ENCODE peak calls at places on chromosomes 13 and 19, in eight cellular contexts. L is neural progenitor cell, I is MM.1S, V is heart right ventricle, N is HCT116, A is AG04450, D is aorta, U is psoas muscle. S is an unnamed sample. For H3K9me3 and H3K27me3, the result is how much of the 10 kb centered on the place peaks cover.

GRCh38 chr13:40777166-40777956 is 6.4 kb upstream of the MRPS31 start:
- DNase-seq in L (peak), I (peak), V (peak), N (peak), A (no peak), D (no peak), U (no peak), S (peak)

GRCh38 chr13:95180513-95181245 is 120.6 kb downstream of the ABCC4 start:
- DNase-seq in L (no peak), I (no peak), V (no peak), N (no peak), A (no peak), D (no peak), U (no peak), S (no peak)

GRCh38 chr13:77319536-77319935 is 7.4 kb downstream of the MYCBP2 start:
- DNase-seq in L (no peak), I (no peak), V (no peak), N (no peak), A (no peak), D (no peak), U (no peak), S (no peak)

GRCh38 chr19:4586245-4586644 is 26.8 kb upstream of the SEMA6B start:
- DNase-seq in L (no peak), I (no peak), V (no peak), N (no peak), A (no peak), D (no peak), U (no peak), S (no peak)

GRCh38 chr13:43291289-43292055 is 268.1 kb downstream of the DNAJC15 start:
- DNase-seq in L (no peak), I (peak), V (no peak), N (no peak), A (no peak), D (no peak), U (no peak), S (no peak)

GRCh38 chr13:42781362-42781761 is at the start of gene FAM216B:
- DNase-seq in L (no peak), I (no peak), V (no peak), N (no peak), A (no peak), D (no peak), U (no peak), S (no peak)

GRCh38 chr13:31878955-31879354 is 139.6 kb downstream of the RXFP2 start:
- DNase-seq in L (no peak), I (no peak), V (no peak), N (no peak), A (no peak), D (no peak), U (no peak), S (no peak)

GRCh38 chr13:77105051-77105450 is 78.1 kb upstream of the FBXL3 start:
- DNase-seq in L (no peak), I (no peak), V (no peak), N (no peak), A (no peak), D (no peak), U (no peak), S (no peak)

GRCh38 chr19:16795731-16796130 is 33.5 kb upstream of the SIN3B start:
- DNase-seq in L (no peak), I (no peak), V (no peak), N (no peak), A (no peak), D (peak), U (no peak), S (no peak)

GRCh38 chr13:111177081-111177711 is 62.1 kb downstream of the ARHGEF7 start:
- DNase-seq in L (no peak), I (no peak), V (peak), N (no peak), A (no peak), D (no peak), U (peak), S (no peak)

GRCh38 chr19:2650515-2650914 is 52.0 kb downstream of the GNG7 start:
- DNase-seq in L (no peak), I (no peak), V (no peak), N (no peak), A (no peak), D (no peak), U (no peak), S (peak)

GRCh38 chr13:45365558-45365885 is 24.5 kb upstream of the TPT1 start:
- DNase-seq in L (no peak), I (no peak), V (no peak), N (no peak), A (no peak), D (no peak), U (no peak), S (no peak)

GRCh38 chr13:109700176-109700575 is 86.2 kb downstream of the IRS2 start:
- DNase-seq in L (no peak), I (no peak), V (peak), N (no peak), A (no peak), D (no peak), U (peak), S (peak)

GRCh38 chr19:46919324-46919723 is 58.5 kb downstream of the ARHGAP35 start:
- DNase-seq in L (no peak), I (no peak), V (no peak), N (no peak), A (no peak), D (no peak), U (no peak), S (no peak)

GRCh38 chr13:112575680-112576079 is 12.3 kb downstream of the TUBGCP3 start:
- DNase-seq in L (no peak), I (no peak), V (no peak), N (no peak), A (no peak), D (no peak), U (no peak), S (no peak)

GRCh38 chr13:99307648-99308339 is 595 bp upstream of the GPR183 start:
- DNase-seq in L (no peak), I (no peak), V (no peak), N (no peak), A (no peak), D (no peak), U (no peak), S (no peak)

GRCh38 chr13:30880756-30881155 is 25.3 kb upstream of the MEDAG start:
- DNase-seq in L (no peak), I (no peak), V (no peak), N (no peak), A (peak), D (no peak), U (no peak), S (no peak)

GRCh38 chr19:4908781-4909171 is 525 bp upstream of the UHRF1 start:
- DNase-seq in L (no peak), I (no peak), V (no peak), N (no peak), A (no peak), D (peak), U (peak), S (peak)

GRCh38 chr19:34990578-34991192 is 9.4 kb upstream of the GRAMD1A start:
- DNase-seq in L (no peak), I (no peak), V (no peak), N (no peak), A (no peak), D (no peak), U (no peak), S (no peak)

GRCh38 chr19:2239771-2240770 is 3.4 kb downstream of the SF3A2 start:
- DNase-seq in L (peak), I (peak), V (no peak), N (no peak), A (no peak), D (no peak), U (no peak), S (no peak)

GRCh38 chr13:66673401-66673800 is 556.7 kb downstream of the PCDH9 start:
- DNase-seq in L (no peak), I (no peak), V (no peak), N (no peak), A (peak), D (no peak), U (no peak), S (no peak)

GRCh38 chr13:28723806-28724205 is 5.0 kb upstream of the SLC46A3 start:
- DNase-seq in L (no peak), I (no peak), V (no peak), N (no peak), A (no peak), D (no peak), U (no peak), S (no peak)

GRCh38 chr13:31431722-31432137 is 232.0 kb downstream of the B3GLCT start:
- DNase-seq in L (peak), I (peak), V (peak), N (peak), A (no peak), D (no peak), U (peak), S (peak)

DNA sequence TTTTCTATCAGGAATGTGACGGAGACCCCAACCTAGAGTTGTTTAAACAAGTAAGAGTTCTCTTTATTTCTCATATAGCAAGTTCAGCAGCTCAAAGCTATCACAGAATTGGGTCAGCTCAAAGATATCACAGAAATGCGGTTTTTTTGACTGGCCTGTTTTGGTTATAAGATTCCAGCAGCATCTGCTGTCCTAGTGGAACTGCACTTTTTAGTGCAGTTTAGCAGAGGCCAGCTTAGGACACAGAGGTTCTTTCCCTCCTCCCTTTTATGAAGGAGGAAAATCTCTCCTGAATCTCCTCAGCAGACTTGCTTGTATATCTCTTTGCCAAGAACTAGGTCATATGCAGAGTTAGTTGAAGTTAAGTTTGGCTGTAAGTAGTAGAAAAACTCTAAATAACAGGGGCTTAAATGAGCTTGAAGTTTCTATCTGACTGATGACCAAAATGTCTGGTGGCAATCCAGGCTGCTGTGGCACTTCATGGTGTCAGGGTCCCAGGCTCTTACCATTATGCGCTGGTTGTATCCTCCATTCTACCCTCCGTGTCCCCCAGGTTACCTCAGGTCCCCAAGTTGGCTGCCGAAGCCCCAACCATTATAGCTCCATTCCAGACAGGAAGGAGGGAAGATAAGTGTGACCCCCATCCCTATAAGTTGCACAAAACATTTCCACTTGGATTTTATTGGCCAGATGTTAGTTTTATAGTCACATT is 6.6 kb downstream of the PPP2R1A start:
- DNase-seq in L (no peak), I (no peak), V (no peak), N (no peak), A (no peak), D (no peak), U (no peak), S (no peak)
- H3K9me3 ChIP-seq in L (under half), I (under half), V (under half), N (under half), A (under half), D (under half), U (under half), S (under half)

DNA sequence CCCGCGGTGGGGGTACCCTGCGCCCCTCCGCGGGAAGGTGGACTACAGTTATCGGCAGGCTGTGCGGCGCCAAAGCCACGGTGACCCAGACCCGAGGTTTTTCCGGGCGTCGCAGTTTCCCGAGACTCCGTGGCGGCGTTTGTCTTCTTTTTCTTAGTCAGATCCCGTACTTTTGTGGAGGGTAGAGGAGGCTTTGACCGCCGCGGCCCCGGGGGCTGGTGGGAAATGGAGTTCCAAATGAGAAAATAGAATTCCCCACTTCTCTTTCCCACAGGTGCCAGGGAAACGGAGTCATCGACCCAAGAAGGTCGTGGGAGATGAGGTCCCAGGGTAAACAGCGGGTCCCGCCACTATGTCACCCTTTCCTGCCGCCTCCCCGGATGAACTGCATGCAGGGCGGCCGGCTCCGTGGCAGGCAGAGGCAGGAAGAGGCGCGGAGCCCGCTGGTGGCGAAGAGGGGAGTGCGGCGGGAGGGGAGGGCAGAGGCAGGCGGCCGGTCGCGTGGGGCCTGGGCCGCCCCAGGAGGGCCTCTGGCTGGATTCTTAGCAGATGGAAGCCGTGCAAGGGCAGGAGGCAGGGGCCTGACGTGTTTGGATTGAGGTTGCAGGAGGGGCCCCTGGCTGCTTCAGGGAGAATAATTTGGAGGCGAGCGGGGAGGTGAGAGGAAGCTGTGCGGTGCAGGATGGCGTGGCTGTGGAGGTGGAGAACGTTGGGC is 11.5 kb downstream of the CYTH2 start:
- DNase-seq in L (no peak), I (no peak), V (peak), N (no peak), A (no peak), D (peak), U (no peak), S (no peak)
- H3K4me3 ChIP-seq in L (no peak), I (peak), V (peak), N (no peak), A (peak), D (peak), U (peak), S (no peak)

DNA sequence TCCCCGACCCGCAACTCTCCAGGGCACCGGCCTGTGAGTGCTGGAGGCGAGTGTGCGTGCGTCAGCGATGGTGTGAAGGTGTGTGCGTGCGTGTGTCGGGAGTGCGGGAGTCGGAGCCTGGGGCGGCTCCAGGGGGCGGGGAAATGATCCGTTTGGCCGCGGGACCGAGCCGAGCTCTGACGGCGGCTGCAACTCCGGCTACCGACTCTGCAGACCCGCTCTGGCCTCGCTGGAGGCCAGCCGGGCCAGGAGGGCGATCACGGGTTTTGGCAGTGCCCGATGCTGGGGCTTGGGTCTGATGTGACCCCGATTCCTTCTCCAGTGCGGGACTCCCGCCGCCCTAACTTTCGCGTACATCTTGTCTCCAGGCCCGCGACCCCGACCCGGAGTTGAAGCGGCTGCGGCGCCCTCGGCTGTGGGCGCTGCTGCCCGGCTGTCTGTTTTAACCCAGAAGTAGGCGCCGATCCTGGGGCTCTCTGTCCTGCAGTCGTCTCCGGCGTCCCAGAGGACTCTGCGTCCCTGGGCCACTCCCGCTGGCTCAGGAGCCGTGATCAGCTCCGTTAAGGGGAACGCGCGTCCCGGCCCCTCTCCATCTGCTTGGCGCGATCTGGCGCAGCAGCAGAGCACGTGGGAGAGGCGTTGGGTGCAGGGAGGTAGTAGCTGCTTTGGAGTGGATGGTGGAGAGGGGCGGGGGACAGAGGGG is 1.2 kb downstream of the CHST8 start:
- DNase-seq in L (peak), I (no peak), V (no peak), N (no peak), A (no peak), D (peak), U (no peak), S (peak)
- H3K27me3 ChIP-seq in L (half or more), I (under half), V (under half), N (under half), A (under half), D (under half), U (half or more), S (under half)

GRCh38 chr19:23998568-23998967 is 83.9 kb downstream of the ZNF726 start:
- DNase-seq in L (no peak), I (no peak), V (no peak), N (no peak), A (no peak), D (no peak), U (no peak), S (no peak)
- H3K9me3 ChIP-seq in L (under half), I (under half), V (under half), N (under half), A (half or more), D (under half), U (under half), S (under half)

GRCh38 chr13:80307401-80307987 is 33.4 kb downstream of the SPRY2 start:
- DNase-seq in L (no peak), I (no peak), V (no peak), N (no peak), A (no peak), D (no peak), U (no peak), S (no peak)

GRCh38 chr13:80309926-80310325 is 31.0 kb downstream of the SPRY2 start:
- DNase-seq in L (no peak), I (no peak), V (no peak), N (no peak), A (no peak), D (no peak), U (no peak), S (no peak)

GRCh38 chr13:80303225-80303811 is 37.6 kb downstream of the SPRY2 start:
- DNase-seq in L (no peak), I (no peak), V (no peak), N (no peak), A (no peak), D (no peak), U (no peak), S (no peak)

GRCh38 chr13:80306573-80306972 is 34.4 kb downstream of the SPRY2 start:
- DNase-seq in L (no peak), I (no peak), V (no peak), N (no peak), A (no peak), D (no peak), U (no peak), S (no peak)

GRCh38 chr13:80305737-80306136 is 35.2 kb downstream of the SPRY2 start:
- DNase-seq in L (no peak), I (no peak), V (no peak), N (no peak), A (no peak), D (no peak), U (no peak), S (no peak)
- H3K4me3 ChIP-seq in L (no peak), I (no peak), V (peak), N (no peak), A (no peak), D (no peak), U (peak), S (no peak)

DNA sequence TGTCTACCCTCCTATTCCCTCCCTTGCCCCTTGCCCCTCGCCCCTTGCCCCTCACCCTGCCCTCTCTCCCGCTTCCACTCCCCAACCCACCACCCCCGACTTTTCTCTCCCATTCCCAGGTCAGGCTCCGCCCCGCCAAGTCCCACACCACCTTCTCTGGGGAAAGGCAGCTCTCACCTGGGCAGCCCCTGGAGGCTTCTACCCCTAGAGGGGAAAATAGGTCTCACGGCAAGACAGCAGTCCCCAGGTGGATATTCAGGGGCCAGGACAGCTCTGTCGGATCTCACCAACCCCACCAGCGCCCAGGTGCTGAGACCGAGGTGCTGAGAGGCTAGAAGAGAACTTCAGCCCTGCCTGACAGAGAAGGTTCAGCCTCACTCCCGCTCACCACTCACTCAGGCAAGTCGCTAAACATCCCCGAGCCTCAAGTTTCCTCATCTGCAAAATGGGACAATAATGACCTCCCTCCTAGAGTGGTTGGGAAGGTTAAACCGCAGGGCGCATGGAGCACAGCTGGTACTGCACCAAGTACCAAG is 1.4 kb upstream of the ERFL start:
- DNase-seq in L (no peak), I (no peak), V (no peak), N (no peak), A (no peak), D (no peak), U (no peak), S (no peak)
- H3K27me3 ChIP-seq in L (half or more), I (half or more), V (under half), N (under half), A (half or more), D (under half), U (half or more), S (under half)

GRCh38 chr13:73072501-73072900 is 13.7 kb downstream of the KLF5 start:
- DNase-seq in L (no peak), I (no peak), V (no peak), N (no peak), A (no peak), D (no peak), U (no peak), S (no peak)
- H3K9me3 ChIP-seq in L (under half), I (under half), V (under half), N (under half), A (under half), D (under half), U (under half), S (under half)

GRCh38 chr13:97225533-97225932 is 3.4 kb downstream of the MBNL2 start:
- DNase-seq in L (no peak), I (peak), V (no peak), N (no peak), A (no peak), D (no peak), U (no peak), S (no peak)
- H3K4me3 ChIP-seq in L (no peak), I (peak), V (peak), N (no peak), A (peak), D (peak), U (peak), S (no peak)

DNA sequence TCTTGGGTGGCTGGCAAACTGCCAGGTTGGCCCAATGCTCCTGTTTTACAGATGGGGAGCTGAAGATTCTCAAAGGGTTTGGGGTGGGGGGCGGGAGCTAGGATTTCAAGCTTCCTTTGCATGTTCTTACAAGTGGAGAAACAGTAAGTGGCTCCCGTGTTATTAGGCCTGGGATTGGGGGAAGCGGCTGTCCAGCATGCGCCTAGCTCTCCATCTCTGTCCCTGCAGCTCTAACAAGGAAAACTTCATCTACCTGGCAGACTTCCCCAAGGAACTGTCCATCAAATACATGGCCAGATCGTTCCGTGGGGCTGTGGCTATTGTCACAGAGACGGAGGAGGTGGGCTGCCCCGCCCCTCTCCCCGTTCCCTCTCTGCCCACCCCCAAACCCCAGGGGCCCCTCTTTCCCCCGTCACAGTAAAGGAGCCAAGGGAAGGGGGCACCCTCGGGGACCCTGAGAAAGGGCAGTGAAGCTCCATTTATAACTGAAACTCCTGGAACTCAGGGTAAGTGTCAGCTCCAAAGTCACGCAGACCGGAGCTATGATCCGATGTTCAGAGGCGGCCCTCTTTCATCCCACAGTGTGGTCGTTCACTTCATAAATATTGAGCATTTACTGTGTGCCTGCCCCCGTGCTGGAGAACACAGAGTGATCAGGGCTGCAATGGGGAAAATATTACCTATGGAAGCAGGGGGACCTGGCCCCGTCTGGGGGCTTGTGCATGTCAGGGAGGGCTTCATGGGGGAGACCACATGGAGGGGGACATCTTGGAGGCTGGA is 14.9 kb upstream of the PSMD8 start:
- DNase-seq in L (no peak), I (no peak), V (no peak), N (no peak), A (no peak), D (no peak), U (no peak), S (no peak)
- H3K27me3 ChIP-seq in L (half or more), I (under half), V (under half), N (under half), A (under half), D (under half), U (under half), S (under half)

GRCh38 chr13:101621099-101621498 is 168.6 kb downstream of the ITGBL1 start:
- DNase-seq in L (no peak), I (no peak), V (no peak), N (no peak), A (no peak), D (no peak), U (no peak), S (no peak)
- H3K9me3 ChIP-seq in L (under half), I (under half), V (under half), N (under half), A (under half), D (under half), U (under half), S (under half)